ENCODE peak calls at places on chromosome 10, in five cellular contexts. One of them, this sample, is unnamed.

GRCh38 chr10:35896011-35896410 is 253.9 kb upstream of the FZD8 start:
- DNase-seq in AG04450: peak; percentile 67
- DNase-seq in suprapubic skin: no peak
- DNase-seq in A673: no peak
- DNase-seq in GM23338: no peak
- DNase-seq in this sample: peak; percentile 64

GRCh38 chr10:97200616-97201015 is 14.9 kb upstream of the SLIT1 start:
- DNase-seq in AG04450: no peak
- DNase-seq in suprapubic skin: no peak
- DNase-seq in A673: no peak
- DNase-seq in GM23338: no peak
- DNase-seq in this sample: no peak

GRCh38 chr10:30186371-30186875 is 127.0 kb upstream of the JCAD start:
- DNase-seq in AG04450: no peak
- DNase-seq in suprapubic skin: no peak
- DNase-seq in A673: no peak
- DNase-seq in GM23338: peak; percentile 11
- DNase-seq in this sample: no peak

GRCh38 chr10:15251791-15252380 is 83.4 kb upstream of the NMT2 start:
- DNase-seq in AG04450: no peak
- DNase-seq in suprapubic skin: no peak
- DNase-seq in A673: no peak
- DNase-seq in GM23338: no peak
- DNase-seq in this sample: no peak

GRCh38 chr10:96665306-96665705 is 55.0 kb downstream of the PIK3AP1 start:
- DNase-seq in AG04450: no peak
- DNase-seq in suprapubic skin: no peak
- DNase-seq in A673: no peak
- DNase-seq in GM23338: no peak
- DNase-seq in this sample: no peak

GRCh38 chr10:88793747-88794299 is 8.7 kb upstream of the LIPM start:
- DNase-seq in AG04450: no peak
- DNase-seq in suprapubic skin: no peak
- DNase-seq in A673: peak; percentile 9
- DNase-seq in GM23338: no peak
- DNase-seq in this sample: no peak

GRCh38 chr10:88791924-88792323 is 10.6 kb upstream of the LIPM start:
- DNase-seq in AG04450: no peak
- DNase-seq in suprapubic skin: no peak
- DNase-seq in A673: peak; percentile 74
- DNase-seq in GM23338: peak; percentile 85
- DNase-seq in this sample: peak; percentile 58

GRCh38 chr10:55410415-55410885 is 609.4 kb upstream of the PCDH15 start:
- DNase-seq in AG04450: no peak
- DNase-seq in suprapubic skin: no peak
- DNase-seq in A673: peak; percentile 0
- DNase-seq in GM23338: peak; percentile 54
- DNase-seq in this sample: peak; percentile 76

GRCh38 chr10:6737080-6737641 is 157.1 kb upstream of the PRKCQ start:
- DNase-seq in AG04450: no peak
- DNase-seq in suprapubic skin: no peak
- DNase-seq in A673: peak; percentile 45
- DNase-seq in GM23338: peak; percentile 56
- DNase-seq in this sample: peak; percentile 6

GRCh38 chr10:71864861-71865473 is 13.9 kb upstream of the PSAP start:
- DNase-seq in AG04450: no peak
- DNase-seq in suprapubic skin: no peak
- DNase-seq in A673: no peak
- DNase-seq in GM23338: no peak
- DNase-seq in this sample: peak; percentile 65

GRCh38 chr10:100565206-100565985 is 29.7 kb downstream of the HIF1AN start:
- DNase-seq in AG04450: no peak
- DNase-seq in suprapubic skin: no peak
- DNase-seq in A673: no peak
- DNase-seq in GM23338: no peak
- DNase-seq in this sample: no peak
- H3K27me3 ChIP-seq in AG04450: peaks cover 66% of the 10 kb centered on the region
- H3K27me3 ChIP-seq in suprapubic skin: peaks cover 96% of the 10 kb centered on the region
- H3K27me3 ChIP-seq in A673: peaks cover 36% of the 10 kb centered on the region
- H3K27me3 ChIP-seq in GM23338: peaks cover 64% of the 10 kb centered on the region
- H3K27me3 ChIP-seq in this sample: peaks cover 4% of the 10 kb centered on the region

GRCh38 chr10:92081641-92082040 is 158.1 kb downstream of the BTAF1 start:
- DNase-seq in AG04450: no peak
- DNase-seq in suprapubic skin: no peak
- DNase-seq in A673: peak; percentile 14
- DNase-seq in GM23338: no peak
- DNase-seq in this sample: no peak

GRCh38 chr10:92079003-92079402 is 155.4 kb downstream of the BTAF1 start:
- DNase-seq in AG04450: no peak
- DNase-seq in suprapubic skin: no peak
- DNase-seq in A673: no peak
- DNase-seq in GM23338: no peak
- DNase-seq in this sample: no peak

GRCh38 chr10:92080244-92080643 is 156.7 kb downstream of the BTAF1 start:
- DNase-seq in AG04450: no peak
- DNase-seq in suprapubic skin: no peak
- DNase-seq in A673: no peak
- DNase-seq in GM23338: peak; percentile 33
- DNase-seq in this sample: no peak

GRCh38 chr10:92087750-92088395 is 164.3 kb downstream of the BTAF1 start:
- DNase-seq in AG04450: peak; percentile 57
- DNase-seq in suprapubic skin: peak; percentile 63
- DNase-seq in A673: peak; percentile 88
- DNase-seq in GM23338: peak; percentile 94
- DNase-seq in this sample: peak; percentile 80

DNA sequence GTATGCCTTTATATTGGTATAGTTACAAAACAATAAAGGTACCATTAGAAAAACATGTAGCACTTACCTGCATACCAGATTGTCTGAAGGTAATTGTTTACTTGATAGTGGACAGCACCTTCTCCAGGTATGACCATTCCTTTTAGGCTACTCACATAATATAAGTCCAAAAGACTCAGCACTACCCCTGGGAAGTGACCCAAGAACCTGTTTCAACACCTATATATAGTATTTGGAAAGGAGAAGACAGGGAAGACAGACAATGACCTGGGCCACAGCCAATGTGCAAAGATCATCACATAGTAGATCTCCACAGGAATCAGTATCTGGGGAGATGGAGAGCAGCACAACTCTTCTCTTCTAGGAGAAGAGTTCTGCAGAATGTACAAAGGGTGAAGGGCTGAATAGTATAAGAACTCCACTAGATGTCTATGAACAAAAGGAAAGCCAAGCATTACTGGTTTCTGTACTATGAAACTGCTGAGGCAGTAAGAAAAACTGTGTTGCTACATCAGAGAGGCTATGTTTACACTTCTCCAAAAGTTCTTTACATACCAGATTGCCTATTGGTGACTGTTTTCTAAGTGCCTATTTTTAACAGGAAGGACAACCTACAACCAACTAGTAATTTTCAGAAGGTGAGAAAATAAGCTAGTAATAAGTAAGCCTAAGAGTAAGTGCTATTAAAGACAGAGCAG is 159.2 kb downstream of the BTAF1 start:
- DNase-seq in AG04450: no peak
- DNase-seq in suprapubic skin: no peak
- DNase-seq in A673: no peak
- DNase-seq in GM23338: no peak
- DNase-seq in this sample: no peak
- H3K27me3 ChIP-seq in AG04450: no peaks in the 10 kb centered on the region
- H3K27me3 ChIP-seq in suprapubic skin: no peaks in the 10 kb centered on the region
- H3K27me3 ChIP-seq in A673: no peaks in the 10 kb centered on the region
- H3K27me3 ChIP-seq in GM23338: no peaks in the 10 kb centered on the region
- H3K27me3 ChIP-seq in this sample: no peaks in the 10 kb centered on the region

GRCh38 chr10:61454541-61454940 is 1.4 kb upstream of the TMEM26 start:
- DNase-seq in AG04450: no peak
- DNase-seq in suprapubic skin: no peak
- DNase-seq in A673: no peak
- DNase-seq in GM23338: no peak
- DNase-seq in this sample: no peak

GRCh38 chr10:61456095-61456789 is 3.1 kb upstream of the TMEM26 start:
- DNase-seq in AG04450: no peak
- DNase-seq in suprapubic skin: no peak
- DNase-seq in A673: no peak
- DNase-seq in GM23338: no peak
- DNase-seq in this sample: peak; percentile 74

GRCh38 chr10:61451357-61451756 is 1.8 kb downstream of the TMEM26 start:
- DNase-seq in AG04450: no peak
- DNase-seq in suprapubic skin: no peak
- DNase-seq in A673: no peak
- DNase-seq in GM23338: no peak
- DNase-seq in this sample: no peak

GRCh38 chr10:61452655-61453641 is at the start of gene TMEM26:
- DNase-seq in AG04450: no peak
- DNase-seq in suprapubic skin: peak; percentile 52
- DNase-seq in A673: peak; percentile 14
- DNase-seq in GM23338: peak; percentile 86
- DNase-seq in this sample: peak; percentile 48

GRCh38 chr10:61452229-61452651 is 941 bp downstream of the TMEM26 start:
- DNase-seq in AG04450: no peak
- DNase-seq in suprapubic skin: no peak
- DNase-seq in A673: no peak
- DNase-seq in GM23338: peak; percentile 71
- DNase-seq in this sample: peak; percentile 32
- H3K27me3 ChIP-seq in AG04450: no peaks in the 10 kb centered on the region
- H3K27me3 ChIP-seq in suprapubic skin: peaks cover 23% of the 10 kb centered on the region
- H3K27me3 ChIP-seq in A673: no peaks in the 10 kb centered on the region
- H3K27me3 ChIP-seq in GM23338: peaks cover 39% of the 10 kb centered on the region
- H3K27me3 ChIP-seq in this sample: peaks cover 57% of the 10 kb centered on the region

GRCh38 chr10:117542706-117543244 is at the start of gene EMX2:
- DNase-seq in AG04450: no peak
- DNase-seq in suprapubic skin: no peak
- DNase-seq in A673: no peak
- DNase-seq in GM23338: peak; percentile 61
- DNase-seq in this sample: no peak

GRCh38 chr10:117543245-117543998 is 876 bp downstream of the EMX2 start:
- DNase-seq in AG04450: no peak
- DNase-seq in suprapubic skin: peak; percentile 78
- DNase-seq in A673: peak; percentile 57
- DNase-seq in GM23338: peak; percentile 72
- DNase-seq in this sample: peak; percentile 34

GRCh38 chr10:117540640-117541404 is 1.7 kb upstream of the EMX2 start:
- DNase-seq in AG04450: no peak
- DNase-seq in suprapubic skin: no peak
- DNase-seq in A673: no peak
- DNase-seq in GM23338: no peak
- DNase-seq in this sample: no peak

GRCh38 chr10:117541405-117541908 is 1.1 kb upstream of the EMX2 start:
- DNase-seq in AG04450: no peak
- DNase-seq in suprapubic skin: peak; percentile 94
- DNase-seq in A673: peak; percentile 40
- DNase-seq in GM23338: peak; percentile 86
- DNase-seq in this sample: no peak

GRCh38 chr10:117541909-117542705 is 439 bp upstream of the EMX2 start:
- DNase-seq in AG04450: no peak
- DNase-seq in suprapubic skin: peak; percentile 91
- DNase-seq in A673: peak; percentile 73
- DNase-seq in GM23338: peak; percentile 95
- DNase-seq in this sample: peak; percentile 76
- H3K27me3 ChIP-seq in AG04450: peaks cover 94% of the 10 kb centered on the region
- H3K27me3 ChIP-seq in suprapubic skin: peaks cover 78% of the 10 kb centered on the region
- H3K27me3 ChIP-seq in A673: peaks cover 100% of the 10 kb centered on the region
- H3K27me3 ChIP-seq in GM23338: peaks cover 100% of the 10 kb centered on the region
- H3K27me3 ChIP-seq in this sample: peaks cover 100% of the 10 kb centered on the region

DNA sequence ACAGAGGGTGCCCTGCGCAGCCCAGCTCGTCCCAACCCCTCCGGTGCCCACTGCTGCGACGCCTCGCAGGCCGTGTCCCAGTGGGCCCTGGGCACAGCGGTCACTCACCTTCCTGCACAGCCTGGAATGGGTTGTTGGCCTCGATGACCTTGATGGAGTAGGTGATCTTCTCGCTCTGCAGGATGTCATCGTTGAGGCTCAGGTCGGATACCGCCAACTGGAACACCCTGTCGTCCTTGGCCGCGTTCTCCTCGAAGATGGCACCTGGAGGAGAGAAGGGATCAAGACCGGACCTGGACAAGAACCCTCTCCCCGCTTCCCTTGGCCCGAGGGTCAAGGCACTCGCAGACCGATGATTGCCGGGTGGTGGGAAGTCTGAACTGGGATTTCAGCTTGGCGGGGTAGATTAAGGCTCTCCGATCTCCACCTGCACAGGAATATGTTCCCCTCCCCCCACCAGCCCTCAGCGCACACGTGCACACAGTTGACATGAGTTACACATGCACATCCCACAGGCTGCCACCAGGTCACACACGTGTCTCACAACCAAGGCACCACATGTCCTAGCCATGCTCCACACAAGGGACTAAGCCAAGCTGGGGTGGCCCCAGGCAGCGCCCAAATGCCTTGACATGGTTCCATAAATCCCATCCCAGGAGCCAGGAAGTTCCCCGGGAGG is 2.6 kb downstream of the GRID1 start:
- DNase-seq in AG04450: no peak
- DNase-seq in suprapubic skin: peak; percentile 57
- DNase-seq in A673: no peak
- DNase-seq in GM23338: no peak
- DNase-seq in this sample: no peak
- H3K27me3 ChIP-seq in AG04450: peaks cover 65% of the 10 kb centered on the region
- H3K27me3 ChIP-seq in suprapubic skin: peaks cover 62% of the 10 kb centered on the region
- H3K27me3 ChIP-seq in A673: peaks cover 47% of the 10 kb centered on the region
- H3K27me3 ChIP-seq in GM23338: peaks cover 90% of the 10 kb centered on the region
- H3K27me3 ChIP-seq in this sample: peaks cover 68% of the 10 kb centered on the region

GRCh38 chr10:37780536-37780935 is 76.9 kb downstream of the ZNF248 start:
- DNase-seq in AG04450: no peak
- DNase-seq in suprapubic skin: no peak
- DNase-seq in A673: no peak
- DNase-seq in GM23338: no peak
- DNase-seq in this sample: no peak
- H3K27me3 ChIP-seq in AG04450: no peaks in the 10 kb centered on the region
- H3K27me3 ChIP-seq in suprapubic skin: no peaks in the 10 kb centered on the region
- H3K27me3 ChIP-seq in A673: no peaks in the 10 kb centered on the region
- H3K27me3 ChIP-seq in GM23338: no peaks in the 10 kb centered on the region
- H3K27me3 ChIP-seq in this sample: no peaks in the 10 kb centered on the region

GRCh38 chr10:101224060-101224909 is 5.0 kb downstream of the LBX1 start:
- DNase-seq in AG04450: no peak
- DNase-seq in suprapubic skin: no peak
- DNase-seq in A673: no peak
- DNase-seq in GM23338: peak; percentile 45
- DNase-seq in this sample: no peak

GRCh38 chr10:101222683-101223273 is 6.5 kb downstream of the LBX1 start:
- DNase-seq in AG04450: no peak
- DNase-seq in suprapubic skin: no peak
- DNase-seq in A673: no peak
- DNase-seq in GM23338: peak; percentile 49
- DNase-seq in this sample: no peak

GRCh38 chr10:101223274-101224059 is 5.8 kb downstream of the LBX1 start:
- DNase-seq in AG04450: no peak
- DNase-seq in suprapubic skin: no peak
- DNase-seq in A673: no peak
- DNase-seq in GM23338: peak; percentile 71
- DNase-seq in this sample: no peak

GRCh38 chr10:101221479-101222246 is 7.6 kb downstream of the LBX1 start:
- DNase-seq in AG04450: no peak
- DNase-seq in suprapubic skin: no peak
- DNase-seq in A673: no peak
- DNase-seq in GM23338: no peak
- DNase-seq in this sample: no peak

DNA sequence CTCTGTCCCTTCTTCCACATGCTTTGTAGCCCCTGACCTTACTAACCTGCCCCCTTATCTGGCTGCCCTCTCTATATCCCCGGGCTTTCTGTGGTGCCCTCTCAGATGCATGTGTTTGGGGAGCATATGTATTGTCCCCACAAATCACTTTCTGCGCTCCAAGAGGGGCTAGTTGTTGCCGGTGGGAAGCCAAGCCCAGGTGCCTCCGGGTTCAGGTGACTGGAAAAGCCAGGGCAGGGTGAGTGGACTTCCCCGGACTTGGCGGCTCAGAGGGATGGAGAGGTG is 7.1 kb downstream of the LBX1 start:
- DNase-seq in AG04450: no peak
- DNase-seq in suprapubic skin: no peak
- DNase-seq in A673: no peak
- DNase-seq in GM23338: no peak
- DNase-seq in this sample: no peak
- H3K27me3 ChIP-seq in AG04450: peaks cover 94% of the 10 kb centered on the region
- H3K27me3 ChIP-seq in suprapubic skin: peaks cover 100% of the 10 kb centered on the region
- H3K27me3 ChIP-seq in A673: peaks cover 100% of the 10 kb centered on the region
- H3K27me3 ChIP-seq in GM23338: peaks cover 100% of the 10 kb centered on the region
- H3K27me3 ChIP-seq in this sample: peaks cover 100% of the 10 kb centered on the region